ENCODE peak calls at places on chromosomes 11 and 22, in eight cellular contexts. W is HCT116, Q is uterus, F is AG10803, E is astrocyte of the spinal cord, G is psoas muscle, H is Caco-2, S is thoracic aorta. X is an unnamed sample.

GRCh38 chr22:33082221-33082620 is 24.0 kb upstream of the SYN3 start:
- DNase-seq in W (no peak), Q (no peak), F (no peak), E (no peak), G (no peak), H (no peak), S (no peak), X (no peak)

GRCh38 chr11:75351541-75352416 is at the start of gene ARRB1:
- DNase-seq in W (no peak), Q (peak; percentile 52), F (peak; percentile 55), E (no peak), G (peak; percentile 73), H (peak; percentile 89), S (no peak), X (peak; percentile 71)

GRCh38 chr22:38135133-38135706 is 24.7 kb upstream of the BAIAP2L2 start:
- DNase-seq in W (peak; percentile 53), Q (no peak), F (peak; percentile 80), E (peak; percentile 84), G (no peak), H (no peak), S (no peak), X (peak; percentile 75)

GRCh38 chr11:17531071-17531817 is 13.0 kb downstream of the USH1C start:
- DNase-seq in W (no peak), Q (no peak), F (no peak), E (peak; percentile 5), G (no peak), H (no peak), S (no peak), X (no peak)

GRCh38 chr11:72041364-72042058 is 38.8 kb downstream of the NUMA1 start:
- DNase-seq in W (peak; percentile 40), Q (peak; percentile 71), F (peak; percentile 83), E (peak; percentile 82), G (peak; percentile 70), H (no peak), S (peak; percentile 17), X (peak; percentile 56)

GRCh38 chr11:119806064-119806915 is 77.3 kb upstream of the NECTIN1 start:
- DNase-seq in W (no peak), Q (no peak), F (no peak), E (no peak), G (no peak), H (no peak), S (no peak), X (no peak)

GRCh38 chr11:96145163-96145585 is 197.8 kb downstream of the MAML2 start:
- DNase-seq in W (no peak), Q (no peak), F (peak; percentile 71), E (no peak), G (no peak), H (peak; percentile 47), S (no peak), X (no peak)

GRCh38 chr22:46413725-46414379 is 78.3 kb downstream of the TRMU start:
- DNase-seq in W (no peak), Q (no peak), F (no peak), E (no peak), G (no peak), H (no peak), S (no peak), X (no peak)

GRCh38 chr11:113248702-113249490 is 65.5 kb upstream of the TTC12 start:
- DNase-seq in W (no peak), Q (no peak), F (no peak), E (no peak), G (no peak), H (no peak), S (no peak), X (no peak)

GRCh38 chr11:4054643-4055042 is 40.0 kb upstream of the RRM1 start:
- DNase-seq in W (no peak), Q (no peak), F (no peak), E (no peak), G (no peak), H (no peak), S (no peak), X (no peak)

GRCh38 chr11:26916805-26917204 is 77.1 kb upstream of the FIBIN start:
- DNase-seq in W (no peak), Q (no peak), F (no peak), E (no peak), G (no peak), H (no peak), S (no peak), X (no peak)

GRCh38 chr22:22999473-22999872 is 70.8 kb upstream of the GNAZ start:
- DNase-seq in W (no peak), Q (no peak), F (no peak), E (no peak), G (no peak), H (no peak), S (no peak), X (no peak)

DNA sequence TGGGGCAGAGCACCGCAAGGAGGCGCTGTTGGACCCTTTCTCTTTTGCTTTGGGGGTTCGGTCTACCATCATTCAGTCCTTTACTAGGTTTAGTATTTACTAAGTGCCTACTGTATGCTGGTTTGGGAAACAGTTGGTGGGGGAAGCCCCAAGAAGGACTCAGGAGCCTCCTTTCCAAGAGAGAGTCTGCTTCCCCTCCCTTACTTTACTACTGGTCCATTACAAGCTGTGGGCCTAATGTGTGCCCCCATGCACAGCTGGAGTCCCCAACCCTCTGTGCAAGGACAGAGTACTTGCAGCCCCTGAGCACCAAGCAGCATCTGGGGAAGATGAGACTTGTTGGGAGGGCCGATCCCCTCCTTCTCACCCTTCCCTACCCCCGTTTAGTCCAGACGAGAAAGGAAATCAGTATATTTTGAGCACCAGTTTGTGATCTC is 876 bp upstream of the UBE2L6 start:
- DNase-seq in W (peak; percentile 56), Q (peak; percentile 85), F (peak; percentile 68), E (peak; percentile 68), G (peak; percentile 82), H (no peak), S (no peak), X (peak; percentile 85)
- TF ChIP-seq CTCF in W (peak; percentile 90), Q (peak; percentile 93), F (peak; percentile 86), E (peak; percentile 95), G (peak; percentile 73), H (peak; percentile 96), S (peak; percentile 90), X (no peak)

GRCh38 chr11:15700456-15700855 is 585.7 kb downstream of the INSC start:
- DNase-seq in W (no peak), Q (no peak), F (no peak), E (no peak), G (no peak), H (no peak), S (no peak), X (no peak)

GRCh38 chr11:15697437-15698236 is 582.9 kb downstream of the INSC start:
- DNase-seq in W (no peak), Q (no peak), F (no peak), E (no peak), G (no peak), H (no peak), S (no peak), X (no peak)

GRCh38 chr11:15699978-15700377 is 585.3 kb downstream of the INSC start:
- DNase-seq in W (no peak), Q (no peak), F (no peak), E (no peak), G (no peak), H (no peak), S (no peak), X (no peak)

GRCh38 chr11:15696069-15696468 is 581.3 kb downstream of the INSC start:
- DNase-seq in W (no peak), Q (no peak), F (no peak), E (no peak), G (no peak), H (no peak), S (no peak), X (no peak)

DNA sequence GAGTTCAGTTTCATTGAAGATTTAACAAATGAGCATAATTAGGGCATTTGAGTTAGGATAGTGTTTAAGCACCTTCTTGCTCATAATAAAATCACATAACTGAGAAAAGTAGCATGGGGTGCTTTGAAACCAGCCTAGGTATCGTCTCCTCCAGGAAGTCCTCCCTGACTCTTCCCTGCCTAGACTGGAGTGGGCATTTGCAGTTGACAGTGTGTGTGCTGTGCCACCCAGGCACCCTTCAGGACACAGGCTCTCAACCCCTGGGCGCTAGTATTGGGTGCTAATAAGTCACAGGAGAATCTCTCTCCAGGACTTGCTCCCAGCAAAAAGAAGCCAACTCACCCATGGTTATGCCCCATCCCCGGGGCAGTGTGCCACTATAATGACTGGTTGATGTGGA is 584.1 kb downstream of the INSC start:
- DNase-seq in W (no peak), Q (no peak), F (no peak), E (no peak), G (no peak), H (no peak), S (no peak), X (no peak)
- TF ChIP-seq CTCF in W (no peak), Q (no peak), F (no peak), E (no peak), G (no peak), H (no peak), S (no peak), X (no peak)

DNA sequence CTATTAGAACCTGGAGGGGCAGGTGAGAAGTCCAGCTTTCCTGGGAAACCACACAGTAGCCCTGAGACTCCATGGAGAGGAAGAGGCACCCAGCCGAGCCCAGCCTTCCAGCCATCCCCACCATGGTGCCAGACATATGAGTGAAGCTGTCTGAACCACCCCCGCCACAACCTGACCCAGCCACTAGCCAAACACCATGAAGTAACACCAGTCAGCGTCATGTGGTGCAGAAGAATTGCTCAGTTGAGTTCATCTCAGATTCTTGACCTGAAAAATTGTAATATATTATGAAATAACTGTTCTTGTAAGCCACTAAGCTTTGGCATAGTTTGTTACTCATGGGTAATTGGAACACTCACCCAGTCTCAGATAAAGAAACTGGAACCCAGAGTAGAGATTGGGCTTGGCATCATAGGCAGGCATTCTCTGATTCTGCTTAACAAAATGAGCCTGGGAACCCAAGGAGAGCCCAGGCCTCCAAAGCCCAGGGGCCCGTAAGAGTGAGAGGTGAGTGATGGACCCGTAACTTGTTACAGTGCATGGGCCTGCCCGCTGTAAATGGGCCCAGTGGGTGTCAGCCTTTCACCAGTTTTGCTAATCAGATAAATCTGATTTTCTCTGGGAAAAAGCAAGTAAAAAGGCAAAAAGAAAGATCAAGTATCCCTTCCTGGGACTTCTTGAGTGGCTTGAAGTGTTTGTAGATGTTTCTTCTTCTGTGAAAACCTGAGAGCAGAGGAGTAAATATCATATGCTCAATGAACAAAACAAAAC is 305.5 kb downstream of the DDX10 start:
- DNase-seq in W (no peak), Q (no peak), F (peak; percentile 57), E (no peak), G (no peak), H (no peak), S (no peak), X (no peak)
- TF ChIP-seq CTCF in W (no peak), Q (no peak), F (no peak), E (no peak), G (no peak), H (no peak), S (no peak), X (no peak)

DNA sequence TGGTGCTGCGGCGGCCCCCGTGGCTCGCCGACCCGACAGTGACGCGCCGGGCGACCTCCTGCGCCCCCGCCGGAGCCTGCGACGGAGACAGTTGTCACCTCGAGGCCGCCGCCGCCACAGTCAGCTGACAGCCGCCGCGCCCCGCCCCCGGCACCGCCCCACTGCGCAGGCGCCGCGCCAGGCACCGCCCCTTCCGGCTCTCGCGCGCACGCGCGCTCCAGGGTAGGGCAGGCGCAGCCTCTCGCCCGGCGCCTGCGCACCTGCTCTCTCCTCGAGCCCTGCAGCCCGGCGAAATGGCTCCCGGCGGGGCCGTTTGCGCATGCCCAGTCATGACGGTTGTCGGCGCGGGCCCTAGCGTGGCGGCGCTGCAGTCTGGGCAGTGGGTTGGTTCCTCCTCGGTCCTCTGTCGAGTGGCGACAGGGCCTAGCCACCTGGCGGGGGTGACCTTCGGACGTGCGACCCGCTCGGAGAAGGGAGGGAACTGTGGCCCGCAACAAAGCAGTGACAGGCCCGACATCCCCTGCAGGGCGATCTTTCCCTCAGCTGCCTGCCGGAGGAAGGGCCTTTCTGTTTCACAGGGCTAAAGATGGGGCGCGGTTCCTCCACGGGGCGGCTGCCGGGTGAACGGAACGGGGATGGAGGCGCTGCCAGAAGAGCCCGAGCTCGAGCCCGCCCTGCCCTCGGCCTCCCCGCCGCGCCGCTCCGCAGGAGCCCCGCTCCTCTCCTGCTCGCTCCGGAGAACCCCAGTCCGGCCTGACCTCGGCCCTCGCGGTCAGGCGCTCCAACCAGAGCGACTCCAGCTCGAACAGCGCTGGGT is at the start of gene TOLLIP:
- DNase-seq in W (peak; percentile 74), Q (peak; percentile 94), F (peak; percentile 84), E (peak; percentile 89), G (peak; percentile 97), H (peak; percentile 95), S (peak; percentile 72), X (peak; percentile 97)
- TF ChIP-seq CTCF in W (no peak), Q (peak; percentile 37), F (peak; percentile 25), E (peak; percentile 23), G (peak; percentile 7), H (peak; percentile 15), S (peak; percentile 20), X (no peak)

X was measured in Calu3.